ENCODE peak calls at places on chromosomes 12 and 14, in six cellular contexts. K, Y, J, V, N and L are unnamed samples.
A peak's percentile ranks its signal among the peaks of the same experiment; 100 is the strongest.

GRCh38 chr12:2302711-2303255 is 250.0 kb downstream of the CACNA1C start:
- DNase-seq in J (no peak), V (no peak), Y (no peak), K (no peak), N (no peak), L (no peak)

GRCh38 chr14:22887260-22887989 is 4.4 kb downstream of the REM2 start:
- DNase-seq in Y (peak; percentile 78), N (peak; percentile 76), J (peak; percentile 44), K (peak; percentile 26), V (peak; percentile 71), L (peak; percentile 91)

GRCh38 chr12:127270193-127270592 is 996.8 kb upstream of the TMEM132C start:
- DNase-seq in N (peak; percentile 69), K (no peak), Y (no peak), J (no peak), V (no peak), L (peak; percentile 89)

GRCh38 chr12:88310069-88310468 is 168.0 kb downstream of the TMTC3 start:
- DNase-seq in K (no peak), Y (no peak), J (no peak), N (peak; percentile 86), V (no peak), L (peak; percentile 93)

GRCh38 chr12:727321-727720 is 25.1 kb upstream of the WNK1 start:
- DNase-seq in N (peak; percentile 27), J (no peak), Y (no peak), K (no peak), V (no peak), L (no peak)

GRCh38 chr14:31000629-31001338 is 24.7 kb upstream of the AP4S1 start:
- DNase-seq in V (no peak), Y (no peak), J (no peak), N (no peak), K (no peak), L (no peak)

GRCh38 chr12:77064891-77065360 is 443 bp downstream of the E2F7 start:
- DNase-seq in J (peak; percentile 22), K (no peak), V (no peak), N (peak; percentile 15), Y (peak; percentile 51), L (peak; percentile 13)

GRCh38 chr12:45350861-45351260 is 135.0 kb downstream of the ANO6 start:
- DNase-seq in N (peak; percentile 25), K (peak; percentile 51), J (no peak), V (no peak), Y (no peak), L (no peak)